ENCODE peak calls at places on chromosomes 11 and 22, in nine cellular contexts. A is endothelial cell of umbilical vein, E is HCT116, L is brain microvascular endothelial cell, P is fibroblast of lung, Z is fibroblast of pulmonary artery, F is choroid plexus epithelial cell, B is IMR-90, H is BE2C. Y is an unnamed sample.

GRCh38 chr11:36228689-36229088 is 60.5 kb downstream of the COMMD9 start:
- DNase-seq in A (no peak), E (no peak), L (no peak), P (no peak), Z (no peak), F (no peak), B (no peak), H (no peak), Y (no peak)

GRCh38 chr11:62555464-62556092 is 9.0 kb upstream of the AHNAK start:
- DNase-seq in A (no peak), E (no peak), L (no peak), P (peak), Z (no peak), F (peak), B (peak), H (no peak), Y (peak)

GRCh38 chr11:2555376-2555775 is 110.6 kb downstream of the KCNQ1 start:
- DNase-seq in A (no peak), E (no peak), L (no peak), P (no peak), Z (no peak), F (no peak), B (no peak), H (peak), Y (no peak)

GRCh38 chr11:88618716-88619462 is 281.4 kb upstream of the CTSC start:
- DNase-seq in A (peak), E (no peak), L (no peak), P (no peak), Z (no peak), F (no peak), B (no peak), H (no peak), Y (no peak)

GRCh38 chr11:115226556-115226955 is 277.7 kb downstream of the CADM1 start:
- DNase-seq in A (peak), E (no peak), L (peak), P (peak), Z (peak), F (peak), B (peak), H (no peak), Y (no peak)

GRCh38 chr22:42273855-42274451 is 3.5 kb upstream of the TCF20 start:
- DNase-seq in A (no peak), E (no peak), L (no peak), P (no peak), Z (no peak), F (no peak), B (no peak), H (no peak), Y (no peak)

GRCh38 chr11:6799402-6799801 is at the start of gene OR6A2:
- DNase-seq in A (no peak), E (no peak), L (peak), P (no peak), Z (no peak), F (peak), B (peak), H (no peak), Y (no peak)

GRCh38 chr11:134062255-134063030 is 6.4 kb upstream of the JAM3 start:
- DNase-seq in A (no peak), E (no peak), L (no peak), P (no peak), Z (no peak), F (no peak), B (no peak), H (no peak), Y (no peak)

GRCh38 chr22:29375436-29376076 is 12.8 kb downstream of the AP1B1 start:
- DNase-seq in A (no peak), E (no peak), L (no peak), P (peak), Z (no peak), F (no peak), B (peak), H (no peak), Y (no peak)

GRCh38 chr22:32106930-32107329 is 52.2 kb downstream of the C22orf42 start:
- DNase-seq in A (no peak), E (no peak), L (no peak), P (peak), Z (peak), F (peak), B (no peak), H (no peak), Y (no peak)

GRCh38 chr22:32112380-32112779 is 46.7 kb downstream of the C22orf42 start:
- DNase-seq in A (no peak), E (no peak), L (no peak), P (no peak), Z (no peak), F (no peak), B (no peak), H (no peak), Y (no peak)
- TF ChIP-seq CTCF in A (no peak), E (no peak), L (no peak), P (no peak), Z (no peak), F (no peak), B (no peak), H (no peak), Y (no peak)

DNA sequence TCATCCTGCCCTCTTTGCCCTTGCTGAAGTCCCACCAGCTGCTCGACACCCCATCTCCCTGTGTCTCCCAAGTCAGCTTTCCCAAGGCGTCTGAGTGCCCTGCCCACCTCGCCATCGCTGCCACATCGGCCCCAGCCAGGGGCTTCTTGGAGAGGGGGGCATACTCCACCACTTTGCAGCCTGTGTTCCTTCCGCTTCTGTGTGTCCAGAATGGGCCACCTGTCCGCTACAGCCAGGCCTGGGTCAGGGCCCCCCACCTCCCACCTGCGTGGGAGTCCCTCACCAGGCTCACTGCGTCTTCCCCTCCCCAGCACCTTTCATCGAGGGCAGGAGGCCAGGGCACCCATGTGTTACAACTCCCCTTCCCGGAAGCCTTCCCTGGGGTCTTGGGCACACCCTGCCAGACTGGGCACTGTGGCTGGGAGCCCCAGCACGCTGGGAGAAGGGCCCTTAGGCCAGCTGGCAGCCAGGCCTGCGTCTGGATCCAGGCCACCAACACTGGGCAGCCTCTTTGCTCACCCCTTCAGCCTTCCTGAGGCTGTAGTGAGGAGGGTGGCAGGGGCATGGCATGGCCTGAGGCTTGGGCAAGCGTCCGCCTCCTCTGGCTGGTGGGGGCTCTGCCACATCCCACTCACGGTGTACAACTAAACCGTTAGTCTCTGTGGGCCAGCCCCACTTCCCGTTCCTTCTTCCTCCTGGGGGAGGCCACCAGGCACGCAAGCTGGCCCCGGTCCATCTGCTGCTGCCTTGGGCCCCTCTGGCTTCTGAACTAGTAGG is 13.4 kb downstream of the CPT1A start:
- DNase-seq in A (no peak), E (no peak), L (no peak), P (no peak), Z (no peak), F (no peak), B (no peak), H (no peak), Y (no peak)
- H3K4me3 ChIP-seq in A (no peak), E (no peak), L (no peak), P (no peak), Z (no peak), F (no peak), B (no peak), H (no peak), Y (no peak)

GRCh38 chr22:19360300-19360792 is 68.8 kb upstream of the CLTCL1 start:
- DNase-seq in A (no peak), E (no peak), L (no peak), P (no peak), Z (no peak), F (no peak), B (no peak), H (no peak), Y (no peak)
- TF ChIP-seq CTCF in A (no peak), E (no peak), L (no peak), P (no peak), Z (no peak), F (peak), B (no peak), H (no peak), Y (no peak)

GRCh38 chr11:42657169-42657568 is 654.6 kb upstream of the API5 start:
- DNase-seq in A (no peak), E (no peak), L (no peak), P (no peak), Z (no peak), F (no peak), B (no peak), H (no peak), Y (no peak)
- H3K4me3 ChIP-seq in A (no peak), E (no peak), L (no peak), P (no peak), Z (no peak), F (no peak), B (no peak), H (no peak), Y (no peak)

GRCh38 chr11:124108158-124108557 is 7.1 kb upstream of the VWA5A start:
- DNase-seq in A (peak), E (peak), L (no peak), P (peak), Z (peak), F (peak), B (peak), H (no peak), Y (peak)
- TF ChIP-seq CTCF in A (peak), E (peak), L (peak), P (peak), Z (peak), F (peak), B (peak), H (peak), Y (peak)

DNA sequence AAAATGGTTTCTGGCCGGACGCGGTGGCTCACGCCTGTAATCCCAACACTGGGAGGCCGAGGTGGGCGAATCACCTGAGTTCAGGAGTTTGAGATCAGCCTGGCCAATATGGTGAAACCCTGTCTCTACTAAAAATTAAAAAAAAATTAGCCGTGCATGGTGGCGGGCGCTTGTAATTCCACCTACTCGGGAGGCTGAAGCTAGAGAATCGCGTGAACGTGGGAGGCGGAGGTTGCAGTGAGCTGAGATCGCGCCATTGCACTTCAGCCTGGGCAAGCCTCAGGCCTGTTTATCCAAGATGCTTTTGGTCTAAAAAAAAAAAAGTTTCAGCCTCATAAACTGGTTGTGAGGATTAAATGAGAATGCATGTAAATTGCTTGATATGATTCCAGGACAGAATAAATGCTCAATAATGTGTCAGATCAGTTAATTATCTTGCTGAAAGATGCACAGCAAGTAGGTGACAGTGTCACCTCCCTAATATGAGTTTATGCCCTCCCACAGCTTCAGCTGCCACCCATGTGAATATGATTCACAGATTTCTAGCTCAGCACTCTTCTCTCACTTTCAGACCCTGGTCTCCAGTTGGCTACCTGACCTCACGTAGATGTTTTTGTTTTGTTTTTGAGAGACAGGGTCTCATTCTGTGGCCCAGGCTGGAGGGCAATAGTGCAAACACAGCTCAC is 1.1 kb upstream of the ALG8 start:
- DNase-seq in A (no peak), E (no peak), L (no peak), P (no peak), Z (no peak), F (no peak), B (no peak), H (no peak), Y (no peak)
- H3K4me3 ChIP-seq in A (peak), E (peak), L (peak), P (peak), Z (peak), F (peak), B (no peak), H (no peak), Y (peak)

GRCh38 chr11:128830836-128831780 is 36.0 kb downstream of the KCNJ1 start:
- DNase-seq in A (peak), E (peak), L (peak), P (peak), Z (peak), F (peak), B (peak), H (peak), Y (peak)
- TF ChIP-seq CTCF in A (peak), E (peak), L (peak), P (peak), Z (peak), F (peak), B (peak), H (peak), Y (peak)

DNA sequence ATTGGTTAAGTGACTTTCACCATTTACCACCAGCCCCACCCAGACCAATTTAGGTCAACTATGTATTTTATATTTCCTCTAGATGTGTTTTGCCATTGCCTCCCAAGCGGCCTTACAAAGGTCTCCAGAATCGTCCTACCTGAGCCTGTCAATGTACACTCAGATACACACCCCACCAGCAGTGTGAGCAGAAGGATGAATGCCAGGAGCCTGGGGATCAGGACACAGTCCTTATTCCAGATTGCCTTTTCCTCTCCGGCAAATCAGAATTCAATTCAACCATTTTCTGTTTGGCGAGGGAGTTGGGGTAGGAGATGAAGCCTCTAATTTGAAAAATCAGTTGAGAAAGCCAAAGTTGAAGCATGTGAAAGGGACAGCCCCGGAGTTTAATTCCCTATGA is 35.4 kb upstream of the CRTAM start:
- DNase-seq in A (no peak), E (no peak), L (no peak), P (no peak), Z (no peak), F (no peak), B (no peak), H (no peak), Y (no peak)
- H3K4me3 ChIP-seq in A (no peak), E (no peak), L (no peak), P (no peak), Z (no peak), F (no peak), B (no peak), H (no peak), Y (no peak)

DNA sequence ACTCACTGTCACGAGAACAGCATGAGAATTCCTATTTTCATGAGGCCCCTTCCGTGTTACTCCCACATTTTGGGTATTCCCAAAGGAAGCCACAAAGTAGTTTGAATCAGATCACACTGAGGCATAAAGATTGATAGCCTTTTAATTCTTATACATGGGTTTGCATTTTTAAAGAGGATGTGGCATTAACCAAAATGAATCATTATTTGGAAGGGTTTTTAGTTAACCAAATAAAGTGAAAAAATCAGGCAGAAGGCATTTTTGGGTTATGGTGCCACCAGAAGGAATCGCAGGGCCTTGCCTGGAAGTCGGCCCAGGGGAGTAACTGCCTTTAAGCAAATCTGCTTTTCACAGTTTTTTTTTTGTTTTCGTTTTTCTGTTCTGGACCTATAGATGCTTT is 55.4 kb downstream of the HSD17B12 start:
- DNase-seq in A (no peak), E (no peak), L (no peak), P (peak), Z (peak), F (peak), B (peak), H (no peak), Y (no peak)
- TF ChIP-seq CTCF in A (no peak), E (no peak), L (peak), P (peak), Z (peak), F (peak), B (peak), H (no peak), Y (no peak)

DNA sequence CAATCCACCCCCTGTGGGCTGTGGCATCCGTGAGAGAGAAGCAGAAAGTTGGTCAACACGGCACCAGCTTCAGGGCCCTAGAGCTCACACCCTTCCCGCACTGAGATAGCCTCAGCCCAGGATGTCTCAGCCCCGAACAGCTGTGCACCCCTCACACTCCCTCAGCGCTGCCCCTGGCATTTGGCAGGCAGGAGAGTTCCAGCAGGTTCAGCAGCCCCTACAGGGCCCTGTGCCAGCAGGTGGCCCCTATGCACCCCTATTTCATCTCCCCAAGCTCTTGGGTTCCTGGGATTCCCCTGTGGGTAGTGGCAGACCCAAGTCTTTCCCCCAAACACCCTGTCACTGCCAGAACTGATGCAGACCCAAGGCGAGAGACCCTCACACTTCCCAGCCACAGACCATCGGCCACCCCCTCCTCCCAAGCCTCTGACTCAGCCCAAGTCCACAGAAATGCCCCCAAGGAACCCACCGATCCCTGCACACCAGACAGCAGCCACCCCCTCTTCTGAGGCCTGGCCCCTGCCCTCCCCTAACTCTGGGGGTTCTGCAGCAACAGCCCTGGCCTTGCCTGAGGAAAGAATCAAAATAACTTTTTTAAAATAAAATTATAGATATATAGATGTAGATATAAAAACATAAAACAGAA is 183.6 kb downstream of the IGLL1 start:
- DNase-seq in A (no peak), E (no peak), L (no peak), P (no peak), Z (no peak), F (no peak), B (no peak), H (no peak), Y (no peak)
- H3K4me3 ChIP-seq in A (no peak), E (no peak), L (no peak), P (no peak), Z (no peak), F (no peak), B (no peak), H (no peak), Y (no peak)

Y was measured in GM12864.